ENCODE peak calls at places on chromosomes 7 and 10, in nine cellular contexts. One of them, this sample, is unnamed.

GRCh38 chr7:43577485-43577951 is 5.4 kb upstream of the STK17A start:
- DNase-seq in heart right ventricle: no peak
- DNase-seq in fibroblast of mammary gland: peak
- DNase-seq in astrocyte of the spinal cord: no peak
- DNase-seq in BJ: no peak
- DNase-seq in AG04449: no peak
- DNase-seq in fibroblast of lung: peak
- DNase-seq in GM20000: no peak
- DNase-seq in Calu3: no peak
- DNase-seq in this sample: no peak

GRCh38 chr7:31327071-31327470 is 13.5 kb downstream of the NEUROD6 start:
- DNase-seq in heart right ventricle: no peak
- DNase-seq in fibroblast of mammary gland: no peak
- DNase-seq in astrocyte of the spinal cord: peak
- DNase-seq in BJ: no peak
- DNase-seq in AG04449: no peak
- DNase-seq in fibroblast of lung: peak
- DNase-seq in GM20000: no peak
- DNase-seq in Calu3: no peak
- DNase-seq in this sample: no peak

GRCh38 chr10:128530301-128530700 is 404.1 kb upstream of the MKI67 start:
- DNase-seq in heart right ventricle: no peak
- DNase-seq in fibroblast of mammary gland: peak
- DNase-seq in astrocyte of the spinal cord: no peak
- DNase-seq in BJ: no peak
- DNase-seq in AG04449: no peak
- DNase-seq in fibroblast of lung: no peak
- DNase-seq in GM20000: no peak
- DNase-seq in Calu3: no peak
- DNase-seq in this sample: no peak

GRCh38 chr7:141276031-141276430 is 202.2 kb downstream of the TMEM178B start:
- DNase-seq in heart right ventricle: peak
- DNase-seq in fibroblast of mammary gland: peak
- DNase-seq in astrocyte of the spinal cord: no peak
- DNase-seq in BJ: no peak
- DNase-seq in AG04449: no peak
- DNase-seq in fibroblast of lung: no peak
- DNase-seq in GM20000: no peak
- DNase-seq in Calu3: no peak
- DNase-seq in this sample: no peak

GRCh38 chr7:50812847-50813475 is 30.3 kb upstream of the GRB10 start:
- DNase-seq in heart right ventricle: peak
- DNase-seq in fibroblast of mammary gland: peak
- DNase-seq in astrocyte of the spinal cord: peak
- DNase-seq in BJ: peak
- DNase-seq in AG04449: no peak
- DNase-seq in fibroblast of lung: peak
- DNase-seq in GM20000: no peak
- DNase-seq in Calu3: peak
- DNase-seq in this sample: no peak

GRCh38 chr7:84231157-84231556 is 36.6 kb upstream of the SEMA3A start:
- DNase-seq in heart right ventricle: no peak
- DNase-seq in fibroblast of mammary gland: peak
- DNase-seq in astrocyte of the spinal cord: peak
- DNase-seq in BJ: peak
- DNase-seq in AG04449: no peak
- DNase-seq in fibroblast of lung: peak
- DNase-seq in GM20000: no peak
- DNase-seq in Calu3: no peak
- DNase-seq in this sample: no peak

GRCh38 chr10:103838851-103839512 is 16.4 kb downstream of the SH3PXD2A start:
- DNase-seq in heart right ventricle: no peak
- DNase-seq in fibroblast of mammary gland: peak
- DNase-seq in astrocyte of the spinal cord: no peak
- DNase-seq in BJ: no peak
- DNase-seq in AG04449: no peak
- DNase-seq in fibroblast of lung: no peak
- DNase-seq in GM20000: no peak
- DNase-seq in Calu3: no peak
- DNase-seq in this sample: no peak

GRCh38 chr7:74017122-74017521 is 10.9 kb upstream of the ELN start:
- DNase-seq in heart right ventricle: no peak
- DNase-seq in fibroblast of mammary gland: no peak
- DNase-seq in astrocyte of the spinal cord: no peak
- DNase-seq in BJ: no peak
- DNase-seq in AG04449: no peak
- DNase-seq in fibroblast of lung: no peak
- DNase-seq in GM20000: no peak
- DNase-seq in Calu3: no peak
- DNase-seq in this sample: no peak

GRCh38 chr10:86361134-86362128 is 5.2 kb downstream of the GRID1 start:
- DNase-seq in heart right ventricle: peak
- DNase-seq in fibroblast of mammary gland: no peak
- DNase-seq in astrocyte of the spinal cord: no peak
- DNase-seq in BJ: no peak
- DNase-seq in AG04449: no peak
- DNase-seq in fibroblast of lung: no peak
- DNase-seq in GM20000: no peak
- DNase-seq in Calu3: no peak
- DNase-seq in this sample: peak

GRCh38 chr7:131688738-131689661 is 132.6 kb upstream of the PODXL start:
- DNase-seq in heart right ventricle: peak
- DNase-seq in fibroblast of mammary gland: peak
- DNase-seq in astrocyte of the spinal cord: peak
- DNase-seq in BJ: peak
- DNase-seq in AG04449: no peak
- DNase-seq in fibroblast of lung: peak
- DNase-seq in GM20000: peak
- DNase-seq in Calu3: peak
- DNase-seq in this sample: no peak

GRCh38 chr10:62183857-62184805 is 84.5 kb downstream of the RTKN2 start:
- DNase-seq in heart right ventricle: no peak
- DNase-seq in fibroblast of mammary gland: no peak
- DNase-seq in astrocyte of the spinal cord: no peak
- DNase-seq in BJ: no peak
- DNase-seq in AG04449: no peak
- DNase-seq in fibroblast of lung: no peak
- DNase-seq in GM20000: no peak
- DNase-seq in Calu3: no peak
- DNase-seq in this sample: no peak

GRCh38 chr7:36984710-36985308 is 260.5 kb upstream of the AOAH start:
- DNase-seq in heart right ventricle: no peak
- DNase-seq in fibroblast of mammary gland: no peak
- DNase-seq in astrocyte of the spinal cord: no peak
- DNase-seq in BJ: no peak
- DNase-seq in AG04449: no peak
- DNase-seq in fibroblast of lung: no peak
- DNase-seq in GM20000: no peak
- DNase-seq in Calu3: no peak
- DNase-seq in this sample: no peak

DNA sequence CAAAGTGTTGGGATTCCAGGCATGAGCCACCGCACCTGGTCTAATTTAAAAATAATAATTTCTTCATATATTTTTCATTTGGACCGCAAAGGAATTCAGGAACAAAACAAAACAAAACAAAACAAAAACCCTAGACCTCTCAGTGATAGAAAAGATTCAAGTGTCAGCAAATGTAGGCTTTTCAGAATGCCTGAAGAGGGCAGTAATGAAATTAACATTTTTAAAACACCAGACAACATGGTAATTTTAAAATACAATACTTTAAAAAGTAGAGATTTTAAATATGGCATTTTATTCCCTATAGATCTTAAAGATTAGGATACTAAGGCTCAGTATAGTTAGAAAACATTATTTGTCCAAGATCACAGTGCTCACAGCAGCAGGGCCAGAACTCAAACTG is 36.6 kb downstream of the DNMBP start:
- DNase-seq in heart right ventricle: no peak
- DNase-seq in fibroblast of mammary gland: no peak
- DNase-seq in astrocyte of the spinal cord: no peak
- DNase-seq in BJ: no peak
- DNase-seq in AG04449: no peak
- DNase-seq in fibroblast of lung: no peak
- DNase-seq in GM20000: no peak
- DNase-seq in Calu3: no peak
- DNase-seq in this sample: no peak
- TF ChIP-seq CTCF in heart right ventricle: no peak
- TF ChIP-seq CTCF in fibroblast of mammary gland: peak
- TF ChIP-seq CTCF in astrocyte of the spinal cord: peak
- TF ChIP-seq CTCF in BJ: peak
- TF ChIP-seq CTCF in AG04449: peak
- TF ChIP-seq CTCF in fibroblast of lung: peak
- TF ChIP-seq CTCF in GM20000: no peak
- TF ChIP-seq CTCF in Calu3: no peak
- TF ChIP-seq CTCF in this sample: peak

GRCh38 chr10:29379208-29379607 is 90.3 kb downstream of the LYZL1 start:
- DNase-seq in heart right ventricle: no peak
- DNase-seq in fibroblast of mammary gland: no peak
- DNase-seq in astrocyte of the spinal cord: no peak
- DNase-seq in BJ: no peak
- DNase-seq in AG04449: no peak
- DNase-seq in fibroblast of lung: no peak
- DNase-seq in GM20000: no peak
- DNase-seq in Calu3: no peak
- DNase-seq in this sample: no peak

GRCh38 chr10:29375888-29376287 is 87.0 kb downstream of the LYZL1 start:
- DNase-seq in heart right ventricle: no peak
- DNase-seq in fibroblast of mammary gland: no peak
- DNase-seq in astrocyte of the spinal cord: no peak
- DNase-seq in BJ: no peak
- DNase-seq in AG04449: no peak
- DNase-seq in fibroblast of lung: no peak
- DNase-seq in GM20000: no peak
- DNase-seq in Calu3: no peak
- DNase-seq in this sample: no peak

GRCh38 chr10:29374162-29374561 is 85.3 kb downstream of the LYZL1 start:
- DNase-seq in heart right ventricle: no peak
- DNase-seq in fibroblast of mammary gland: no peak
- DNase-seq in astrocyte of the spinal cord: no peak
- DNase-seq in BJ: no peak
- DNase-seq in AG04449: no peak
- DNase-seq in fibroblast of lung: no peak
- DNase-seq in GM20000: no peak
- DNase-seq in Calu3: no peak
- DNase-seq in this sample: no peak

GRCh38 chr10:29378106-29378505 is 89.2 kb downstream of the LYZL1 start:
- DNase-seq in heart right ventricle: no peak
- DNase-seq in fibroblast of mammary gland: no peak
- DNase-seq in astrocyte of the spinal cord: no peak
- DNase-seq in BJ: no peak
- DNase-seq in AG04449: no peak
- DNase-seq in fibroblast of lung: no peak
- DNase-seq in GM20000: no peak
- DNase-seq in Calu3: no peak
- DNase-seq in this sample: no peak

GRCh38 chr10:29377333-29377961 is 88.6 kb downstream of the LYZL1 start:
- DNase-seq in heart right ventricle: no peak
- DNase-seq in fibroblast of mammary gland: peak
- DNase-seq in astrocyte of the spinal cord: peak
- DNase-seq in BJ: no peak
- DNase-seq in AG04449: no peak
- DNase-seq in fibroblast of lung: no peak
- DNase-seq in GM20000: peak
- DNase-seq in Calu3: no peak
- DNase-seq in this sample: no peak
- TF ChIP-seq CTCF in heart right ventricle: peak
- TF ChIP-seq CTCF in fibroblast of mammary gland: peak
- TF ChIP-seq CTCF in astrocyte of the spinal cord: peak
- TF ChIP-seq CTCF in BJ: peak
- TF ChIP-seq CTCF in AG04449: peak
- TF ChIP-seq CTCF in fibroblast of lung: peak
- TF ChIP-seq CTCF in GM20000: peak
- TF ChIP-seq CTCF in Calu3: peak
- TF ChIP-seq CTCF in this sample: peak

DNA sequence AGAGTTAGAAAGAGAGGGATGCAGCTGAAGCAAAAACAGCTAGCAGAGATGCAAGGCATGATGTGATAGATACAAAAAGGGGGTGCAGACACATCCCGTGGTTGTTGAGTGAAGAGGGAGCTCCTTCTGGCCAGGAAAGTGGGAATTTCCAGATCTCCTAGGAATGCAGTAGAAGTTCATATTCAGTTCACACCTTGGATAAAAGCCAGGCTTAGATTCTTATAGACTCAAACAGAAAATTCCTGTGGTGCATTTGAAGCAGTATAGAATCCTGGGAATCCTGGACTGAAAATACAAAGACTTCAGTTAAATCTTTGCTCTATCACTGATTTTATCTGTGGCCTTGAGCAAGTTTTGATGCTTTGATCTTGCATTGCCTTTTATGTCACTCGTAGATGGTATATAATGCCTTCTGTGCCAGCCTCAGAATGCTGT is 33.9 kb downstream of the SGPL1 start:
- DNase-seq in heart right ventricle: no peak
- DNase-seq in fibroblast of mammary gland: peak
- DNase-seq in astrocyte of the spinal cord: peak
- DNase-seq in BJ: peak
- DNase-seq in AG04449: peak
- DNase-seq in fibroblast of lung: peak
- DNase-seq in GM20000: no peak
- DNase-seq in Calu3: no peak
- DNase-seq in this sample: no peak
- TF ChIP-seq CTCF in heart right ventricle: no peak
- TF ChIP-seq CTCF in fibroblast of mammary gland: no peak
- TF ChIP-seq CTCF in astrocyte of the spinal cord: no peak
- TF ChIP-seq CTCF in BJ: no peak
- TF ChIP-seq CTCF in AG04449: no peak
- TF ChIP-seq CTCF in fibroblast of lung: no peak
- TF ChIP-seq CTCF in GM20000: no peak
- TF ChIP-seq CTCF in Calu3: no peak
- TF ChIP-seq CTCF in this sample: no peak

GRCh38 chr10:97069026-97069425 is 116.7 kb downstream of the SLIT1 start:
- DNase-seq in heart right ventricle: no peak
- DNase-seq in fibroblast of mammary gland: no peak
- DNase-seq in astrocyte of the spinal cord: no peak
- DNase-seq in BJ: no peak
- DNase-seq in AG04449: no peak
- DNase-seq in fibroblast of lung: no peak
- DNase-seq in GM20000: no peak
- DNase-seq in Calu3: no peak
- DNase-seq in this sample: no peak

GRCh38 chr10:97066877-97067555 is 118.7 kb downstream of the SLIT1 start:
- DNase-seq in heart right ventricle: no peak
- DNase-seq in fibroblast of mammary gland: no peak
- DNase-seq in astrocyte of the spinal cord: no peak
- DNase-seq in BJ: no peak
- DNase-seq in AG04449: no peak
- DNase-seq in fibroblast of lung: no peak
- DNase-seq in GM20000: no peak
- DNase-seq in Calu3: no peak
- DNase-seq in this sample: no peak

GRCh38 chr10:97065686-97066679 is 119.8 kb downstream of the SLIT1 start:
- DNase-seq in heart right ventricle: no peak
- DNase-seq in fibroblast of mammary gland: no peak
- DNase-seq in astrocyte of the spinal cord: no peak
- DNase-seq in BJ: no peak
- DNase-seq in AG04449: no peak
- DNase-seq in fibroblast of lung: no peak
- DNase-seq in GM20000: no peak
- DNase-seq in Calu3: no peak
- DNase-seq in this sample: no peak

GRCh38 chr10:97069576-97070362 is 116.0 kb downstream of the SLIT1 start:
- DNase-seq in heart right ventricle: no peak
- DNase-seq in fibroblast of mammary gland: peak
- DNase-seq in astrocyte of the spinal cord: peak
- DNase-seq in BJ: no peak
- DNase-seq in AG04449: no peak
- DNase-seq in fibroblast of lung: peak
- DNase-seq in GM20000: no peak
- DNase-seq in Calu3: peak
- DNase-seq in this sample: no peak

GRCh38 chr10:97067716-97068391 is 117.9 kb downstream of the SLIT1 start:
- DNase-seq in heart right ventricle: no peak
- DNase-seq in fibroblast of mammary gland: no peak
- DNase-seq in astrocyte of the spinal cord: no peak
- DNase-seq in BJ: no peak
- DNase-seq in AG04449: no peak
- DNase-seq in fibroblast of lung: no peak
- DNase-seq in GM20000: no peak
- DNase-seq in Calu3: no peak
- DNase-seq in this sample: no peak
- TF ChIP-seq CTCF in heart right ventricle: no peak
- TF ChIP-seq CTCF in fibroblast of mammary gland: no peak
- TF ChIP-seq CTCF in astrocyte of the spinal cord: no peak
- TF ChIP-seq CTCF in BJ: no peak
- TF ChIP-seq CTCF in AG04449: no peak
- TF ChIP-seq CTCF in fibroblast of lung: no peak
- TF ChIP-seq CTCF in GM20000: no peak
- TF ChIP-seq CTCF in Calu3: no peak
- TF ChIP-seq CTCF in this sample: no peak